ENCODE peak calls at places on chromosomes 2 and 18, in six cellular contexts. U is IMR-90, L is LNCaP clone FGC, X is A549, N is lower leg skin, A is pancreas. Y is an unnamed sample.

GRCh38 chr2:26298286-26298637 is 47.7 kb upstream of the SELENOI start:
- DNase-seq in U (no peak), L (no peak), X (no peak), N (no peak), A (no peak), Y (no peak)

GRCh38 chr2:127410871-127411396 is 7.3 kb upstream of the PROC start:
- DNase-seq in U (peak; percentile 56), L (no peak), X (peak; percentile 50), N (no peak), A (no peak), Y (no peak)

GRCh38 chr2:137981112-137981679 is 16.9 kb downstream of the HNMT start:
- DNase-seq in U (no peak), L (no peak), X (no peak), N (no peak), A (no peak), Y (no peak)

GRCh38 chr2:87996570-87996969 is 19.8 kb downstream of the RNU2-63P start:
- DNase-seq in U (no peak), L (no peak), X (no peak), N (no peak), A (no peak), Y (no peak)

GRCh38 chr2:227497158-227497557 is 25.2 kb downstream of the AGFG1 start:
- DNase-seq in U (no peak), L (no peak), X (no peak), N (no peak), A (no peak), Y (no peak)

GRCh38 chr2:6957910-6958615 is 40.9 kb downstream of the RNF144A start:
- DNase-seq in U (no peak), L (no peak), X (no peak), N (no peak), A (no peak), Y (no peak)

GRCh38 chr2:196293751-196294486 is 122.5 kb upstream of the STK17B start:
- DNase-seq in U (peak; percentile 96), L (no peak), X (peak; percentile 28), N (no peak), A (no peak), Y (no peak)

GRCh38 chr2:173357351-173357750 is 2.7 kb downstream of the CDCA7 start:
- DNase-seq in U (no peak), L (no peak), X (no peak), N (no peak), A (no peak), Y (no peak)

GRCh38 chr2:216590780-216591179 is 42.4 kb upstream of the IGFBP2 start:
- DNase-seq in U (peak; percentile 51), L (no peak), X (peak; percentile 13), N (no peak), A (peak; percentile 49), Y (peak; percentile 70)

GRCh38 chr18:36279001-36279400 is 18.5 kb upstream of the FHOD3 start:
- DNase-seq in U (no peak), L (no peak), X (no peak), N (peak; percentile 32), A (no peak), Y (no peak)

GRCh38 chr18:72867721-72868665 is at the start of gene NETO1:
- DNase-seq in U (no peak), L (no peak), X (no peak), N (peak; percentile 74), A (no peak), Y (no peak)

GRCh38 chr2:193818801-193819499 is 1624.2 kb upstream of the TMEFF2 start:
- DNase-seq in U (no peak), L (no peak), X (no peak), N (no peak), A (no peak), Y (no peak)

GRCh38 chr2:155145758-155146229 is 447.3 kb downstream of the KCNJ3 start:
- DNase-seq in U (no peak), L (no peak), X (no peak), N (no peak), A (no peak), Y (no peak)

GRCh38 chr2:234476766-234477165 is 20.1 kb downstream of the ARL4C start:
- DNase-seq in U (no peak), L (no peak), X (no peak), N (no peak), A (no peak), Y (no peak)

GRCh38 chr2:209519911-209520310 is 96.1 kb downstream of the MAP2 start:
- DNase-seq in U (no peak), L (no peak), X (no peak), N (no peak), A (no peak), Y (no peak)

GRCh38 chr2:121570036-121570664 is 39.5 kb downstream of the RNU4ATAC start:
- DNase-seq in U (no peak), L (no peak), X (no peak), N (no peak), A (no peak), Y (no peak)

GRCh38 chr2:69531186-69531585 is 94.0 kb upstream of the NFU1 start:
- DNase-seq in U (no peak), L (no peak), X (no peak), N (no peak), A (no peak), Y (no peak)

GRCh38 chr2:61016392-61017002 is 1.0 kb upstream of the PEX13 start:
- DNase-seq in U (no peak), L (peak; percentile 52), X (no peak), N (no peak), A (peak; percentile 30), Y (no peak)

GRCh38 chr2:100924122-100924519 is 78.0 kb upstream of the RPL31 start:
- DNase-seq in U (no peak), L (no peak), X (no peak), N (no peak), A (no peak), Y (no peak)

GRCh38 chr18:9919564-9920232 is 5.9 kb downstream of the VAPA start:
- DNase-seq in U (no peak), L (no peak), X (no peak), N (no peak), A (no peak), Y (no peak)

DNA sequence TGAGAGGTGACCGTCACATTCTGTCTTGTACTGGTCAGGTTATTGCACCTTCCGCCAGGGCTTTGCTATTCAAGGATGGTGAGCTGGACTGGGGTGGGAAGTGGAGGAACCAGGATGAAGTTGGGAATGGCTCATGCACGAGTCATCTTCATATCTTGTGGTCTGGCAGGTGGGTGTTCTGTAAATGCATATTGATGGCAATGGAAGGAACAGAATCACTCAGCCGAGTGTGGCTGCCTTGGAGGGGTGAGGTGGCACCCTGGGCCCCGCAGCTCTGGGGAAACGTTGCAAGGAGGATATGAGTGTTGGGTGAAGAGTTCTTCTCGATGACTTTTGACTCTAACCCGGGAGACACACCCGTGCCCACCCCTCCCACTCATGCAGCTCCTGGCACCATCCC is 1.2 kb downstream of the NEU2 start:
- DNase-seq in U (peak; percentile 52), L (no peak), X (no peak), N (no peak), A (no peak), Y (no peak)
- TF ChIP-seq CTCF in U (no peak), L (no peak), X (no peak), N (no peak), A (no peak), Y (no peak)

GRCh38 chr2:75134802-75135201 is 64.5 kb downstream of the TACR1 start:
- DNase-seq in U (no peak), L (no peak), X (no peak), N (no peak), A (no peak), Y (no peak)

GRCh38 chr2:75133621-75134020 is 65.7 kb downstream of the TACR1 start:
- DNase-seq in U (no peak), L (no peak), X (no peak), N (no peak), A (no peak), Y (no peak)

GRCh38 chr2:75136001-75136400 is 63.3 kb downstream of the TACR1 start:
- DNase-seq in U (no peak), L (no peak), X (no peak), N (no peak), A (no peak), Y (no peak)

GRCh38 chr2:75130171-75130570 is 69.1 kb downstream of the TACR1 start:
- DNase-seq in U (no peak), L (no peak), X (no peak), N (no peak), A (no peak), Y (no peak)
- TF ChIP-seq CTCF in U (peak; percentile 12), L (peak; percentile 16), X (peak; percentile 8), N (no peak), A (no peak), Y (no peak)

DNA sequence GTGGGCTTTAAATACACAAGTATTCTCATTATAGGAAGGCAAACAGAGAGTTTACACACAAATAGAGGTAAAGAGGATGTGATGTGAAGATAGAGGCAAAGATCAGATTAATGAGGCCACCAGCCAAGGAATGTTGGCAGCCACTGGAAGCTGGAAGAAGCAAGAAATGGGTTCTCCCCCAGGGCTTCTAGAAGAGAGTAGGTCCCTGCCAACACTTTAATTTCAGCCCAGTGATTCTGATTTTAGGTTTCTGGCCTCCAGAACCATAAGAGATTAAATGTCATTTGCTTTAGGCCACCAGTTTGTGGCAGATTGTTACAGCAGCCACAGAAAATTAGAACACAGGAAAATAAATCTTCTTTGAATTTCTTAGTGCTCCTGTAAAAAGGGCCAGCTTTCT is 916.7 kb downstream of the CPS1 start:
- DNase-seq in U (no peak), L (no peak), X (no peak), N (no peak), A (no peak), Y (no peak)
- TF ChIP-seq CTCF in U (no peak), L (no peak), X (no peak), N (no peak), A (no peak), Y (no peak)

GRCh38 chr2:179130560-179130959 is 80.6 kb upstream of the CCDC141 start:
- DNase-seq in U (no peak), L (no peak), X (no peak), N (no peak), A (no peak), Y (no peak)

GRCh38 chr2:179124282-179124681 is 74.3 kb upstream of the CCDC141 start:
- DNase-seq in U (no peak), L (no peak), X (no peak), N (no peak), A (no peak), Y (no peak)

GRCh38 chr2:179132076-179132475 is 82.1 kb upstream of the CCDC141 start:
- DNase-seq in U (no peak), L (no peak), X (no peak), N (no peak), A (no peak), Y (no peak)

GRCh38 chr2:179125404-179125803 is 75.5 kb upstream of the CCDC141 start:
- DNase-seq in U (no peak), L (no peak), X (no peak), N (no peak), A (no peak), Y (no peak)

DNA sequence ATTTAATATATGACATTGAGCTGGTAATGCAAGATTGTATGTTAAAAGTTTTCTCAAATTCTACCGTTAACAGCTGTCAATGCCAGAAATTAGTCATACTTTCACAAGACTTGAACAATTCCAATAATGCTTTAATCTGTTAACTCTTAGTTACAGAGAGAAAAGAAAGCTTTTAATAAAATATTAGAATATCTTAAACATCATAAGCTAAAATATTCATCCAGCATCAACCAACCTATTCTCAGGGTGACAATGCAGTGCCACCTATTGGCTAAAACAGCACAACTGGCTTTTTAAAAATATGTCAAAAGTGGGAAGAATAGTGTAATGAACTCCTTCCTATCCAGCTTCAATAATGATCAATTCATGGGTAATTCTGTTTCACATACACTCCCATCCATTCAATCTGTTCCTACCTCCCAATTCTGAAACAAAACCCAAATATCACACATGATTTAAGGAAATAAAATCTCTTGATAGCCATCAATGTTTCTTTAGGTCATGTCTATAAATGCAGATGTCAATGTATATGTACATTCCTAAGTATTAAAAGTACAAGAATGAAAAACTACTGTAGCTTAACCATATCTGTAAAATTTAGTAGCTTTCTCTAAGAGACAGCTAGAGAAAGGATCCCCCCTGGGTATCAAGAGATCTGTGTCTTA is 79.8 kb upstream of the CCDC141 start:
- DNase-seq in U (peak; percentile 10), L (no peak), X (peak; percentile 7), N (no peak), A (no peak), Y (no peak)
- TF ChIP-seq CTCF in U (peak; percentile 52), L (peak; percentile 57), X (peak; percentile 74), N (no peak), A (peak; percentile 34), Y (peak; percentile 70)

Y was measured in heart left ventricle.